ENCODE peak calls at places on chromosomes 6 and 20, in seven cellular contexts. One of them, this sample, is unnamed.

GRCh38 chr6:161186173-161186769 is 87.6 kb downstream of the AGPAT4 start:
- DNase-seq in mesenchymal stem cell: peak
- DNase-seq in H1: no peak
- DNase-seq in trophoblast cell: peak
- DNase-seq in IMR-90: peak
- DNase-seq in H9: no peak
- DNase-seq in neuronal stem cell: no peak
- DNase-seq in this sample: no peak

GRCh38 chr6:37049990-37050853 is 44.8 kb downstream of the FGD2 start:
- DNase-seq in H9: no peak
- DNase-seq in H1: no peak
- DNase-seq in neuronal stem cell: no peak
- DNase-seq in trophoblast cell: peak
- DNase-seq in IMR-90: no peak
- DNase-seq in mesenchymal stem cell: no peak
- DNase-seq in this sample: no peak

GRCh38 chr6:32967151-32968091 is 973 bp upstream of the BRD2 start:
- DNase-seq in H1: no peak
- DNase-seq in IMR-90: peak
- DNase-seq in neuronal stem cell: no peak
- DNase-seq in mesenchymal stem cell: peak
- DNase-seq in trophoblast cell: peak
- DNase-seq in H9: peak
- DNase-seq in this sample: peak

GRCh38 chr6:170584954-170585498 is 589 bp upstream of the PDCD2 start:
- DNase-seq in H9: peak
- DNase-seq in IMR-90: no peak
- DNase-seq in trophoblast cell: peak
- DNase-seq in neuronal stem cell: no peak
- DNase-seq in mesenchymal stem cell: no peak
- DNase-seq in H1: peak
- DNase-seq in this sample: peak

GRCh38 chr6:74001091-74001490 is 305.1 kb downstream of the CD109 start:
- DNase-seq in mesenchymal stem cell: no peak
- DNase-seq in trophoblast cell: no peak
- DNase-seq in H9: no peak
- DNase-seq in IMR-90: no peak
- DNase-seq in neuronal stem cell: no peak
- DNase-seq in H1: no peak
- DNase-seq in this sample: no peak

GRCh38 chr6:137764464-137764863 is 102.6 kb upstream of the TNFAIP3 start:
- DNase-seq in H1: no peak
- DNase-seq in mesenchymal stem cell: peak
- DNase-seq in neuronal stem cell: no peak
- DNase-seq in IMR-90: peak
- DNase-seq in trophoblast cell: peak
- DNase-seq in H9: no peak
- DNase-seq in this sample: no peak

GRCh38 chr20:43771791-43772190 is 45.0 kb upstream of the GTSF1L start:
- DNase-seq in neuronal stem cell: no peak
- DNase-seq in trophoblast cell: no peak
- DNase-seq in IMR-90: no peak
- DNase-seq in H9: no peak
- DNase-seq in mesenchymal stem cell: no peak
- DNase-seq in H1: no peak
- DNase-seq in this sample: peak

GRCh38 chr20:48538856-48539255 is 288.9 kb downstream of the PREX1 start:
- DNase-seq in IMR-90: no peak
- DNase-seq in H9: no peak
- DNase-seq in H1: no peak
- DNase-seq in trophoblast cell: peak
- DNase-seq in mesenchymal stem cell: no peak
- DNase-seq in neuronal stem cell: no peak
- DNase-seq in this sample: peak

GRCh38 chr6:135299256-135299655 is 118.1 kb downstream of the MYB start:
- DNase-seq in H9: no peak
- DNase-seq in IMR-90: peak
- DNase-seq in H1: no peak
- DNase-seq in neuronal stem cell: no peak
- DNase-seq in mesenchymal stem cell: no peak
- DNase-seq in trophoblast cell: no peak
- DNase-seq in this sample: no peak

GRCh38 chr6:85360794-85361642 is 88.9 kb upstream of the NT5E start:
- DNase-seq in H1: no peak
- DNase-seq in IMR-90: peak
- DNase-seq in trophoblast cell: peak
- DNase-seq in neuronal stem cell: no peak
- DNase-seq in mesenchymal stem cell: peak
- DNase-seq in H9: no peak
- DNase-seq in this sample: peak

GRCh38 chr6:159107451-159108260 is 61.5 kb upstream of the FNDC1 start:
- DNase-seq in mesenchymal stem cell: no peak
- DNase-seq in neuronal stem cell: no peak
- DNase-seq in trophoblast cell: no peak
- DNase-seq in IMR-90: no peak
- DNase-seq in H9: no peak
- DNase-seq in H1: no peak
- DNase-seq in this sample: no peak

GRCh38 chr20:839626-840025 is 6.1 kb downstream of the FAM110A start:
- DNase-seq in trophoblast cell: peak
- DNase-seq in neuronal stem cell: no peak
- DNase-seq in H9: no peak
- DNase-seq in IMR-90: no peak
- DNase-seq in H1: no peak
- DNase-seq in mesenchymal stem cell: no peak
- DNase-seq in this sample: no peak

GRCh38 chr6:78322068-78322845 is 545.1 kb upstream of the IRAK1BP1 start:
- DNase-seq in trophoblast cell: no peak
- DNase-seq in mesenchymal stem cell: no peak
- DNase-seq in neuronal stem cell: no peak
- DNase-seq in H9: no peak
- DNase-seq in H1: no peak
- DNase-seq in IMR-90: no peak
- DNase-seq in this sample: no peak

GRCh38 chr6:108627692-108628565 is 67.2 kb downstream of the FOXO3 start:
- DNase-seq in H9: no peak
- DNase-seq in trophoblast cell: peak
- DNase-seq in mesenchymal stem cell: no peak
- DNase-seq in neuronal stem cell: no peak
- DNase-seq in H1: no peak
- DNase-seq in IMR-90: peak
- DNase-seq in this sample: no peak

GRCh38 chr6:7879980-7880717 is 30.4 kb downstream of the TXNDC5 start:
- DNase-seq in H9: no peak
- DNase-seq in IMR-90: no peak
- DNase-seq in H1: no peak
- DNase-seq in trophoblast cell: no peak
- DNase-seq in neuronal stem cell: no peak
- DNase-seq in mesenchymal stem cell: no peak
- DNase-seq in this sample: no peak

GRCh38 chr6:117932001-117932400 is 24.9 kb downstream of the SLC35F1 start:
- DNase-seq in IMR-90: no peak
- DNase-seq in mesenchymal stem cell: no peak
- DNase-seq in H1: no peak
- DNase-seq in H9: no peak
- DNase-seq in neuronal stem cell: no peak
- DNase-seq in trophoblast cell: peak
- DNase-seq in this sample: no peak
- H3K23ac ChIP-seq in IMR-90: no peak
- H3K23ac ChIP-seq in mesenchymal stem cell: no peak
- H3K23ac ChIP-seq in H1: no peak
- H3K23ac ChIP-seq in H9: no peak
- H3K23ac ChIP-seq in neuronal stem cell: no peak
- H3K23ac ChIP-seq in trophoblast cell: no peak
- H3K23ac ChIP-seq in this sample: no peak

DNA sequence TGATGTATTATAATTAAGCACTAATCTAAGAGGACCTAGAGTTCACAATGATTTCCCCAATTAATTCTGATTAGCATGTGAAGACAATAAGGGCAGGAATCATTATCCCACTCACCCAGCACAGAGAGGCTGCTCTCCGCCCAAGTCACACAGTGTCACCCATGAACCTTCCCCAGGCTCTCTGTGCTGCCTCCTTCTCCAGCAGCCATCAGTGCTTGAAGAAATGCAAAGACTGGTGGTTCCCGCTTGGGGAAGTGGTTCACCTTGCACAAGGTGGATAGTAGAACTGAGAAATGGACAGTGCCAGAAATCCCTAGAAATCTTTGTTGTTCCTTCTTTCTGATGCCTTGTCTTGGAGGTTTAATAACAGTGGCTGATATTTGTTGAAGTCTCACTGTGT is 401.3 kb downstream of the QKI start:
- DNase-seq in trophoblast cell: no peak
- DNase-seq in H1: no peak
- DNase-seq in neuronal stem cell: no peak
- DNase-seq in IMR-90: no peak
- DNase-seq in mesenchymal stem cell: no peak
- DNase-seq in H9: no peak
- DNase-seq in this sample: no peak
- H4K8ac ChIP-seq in trophoblast cell: no peak
- H4K8ac ChIP-seq in H1: no peak
- H4K8ac ChIP-seq in neuronal stem cell: no peak
- H4K8ac ChIP-seq in IMR-90: no peak
- H4K8ac ChIP-seq in mesenchymal stem cell: no peak
- H4K8ac ChIP-seq in H9: no peak
- H4K8ac ChIP-seq in this sample: no peak

GRCh38 chr20:62881662-62882395 is 20.2 kb upstream of the TCFL5 start:
- DNase-seq in trophoblast cell: no peak
- DNase-seq in IMR-90: no peak
- DNase-seq in H1: no peak
- DNase-seq in mesenchymal stem cell: no peak
- DNase-seq in neuronal stem cell: no peak
- DNase-seq in H9: no peak
- DNase-seq in this sample: no peak

GRCh38 chr20:62880935-62881661 is 19.5 kb upstream of the TCFL5 start:
- DNase-seq in H1: no peak
- DNase-seq in mesenchymal stem cell: no peak
- DNase-seq in neuronal stem cell: no peak
- DNase-seq in H9: no peak
- DNase-seq in IMR-90: no peak
- DNase-seq in trophoblast cell: no peak
- DNase-seq in this sample: no peak

GRCh38 chr20:62880147-62880934 is 18.7 kb upstream of the TCFL5 start:
- DNase-seq in neuronal stem cell: no peak
- DNase-seq in IMR-90: no peak
- DNase-seq in mesenchymal stem cell: no peak
- DNase-seq in H1: no peak
- DNase-seq in trophoblast cell: no peak
- DNase-seq in H9: no peak
- DNase-seq in this sample: no peak

GRCh38 chr20:62878244-62879030 is 16.8 kb upstream of the TCFL5 start:
- DNase-seq in H1: no peak
- DNase-seq in trophoblast cell: peak
- DNase-seq in neuronal stem cell: no peak
- DNase-seq in IMR-90: no peak
- DNase-seq in H9: no peak
- DNase-seq in mesenchymal stem cell: no peak
- DNase-seq in this sample: peak

GRCh38 chr20:62879275-62880146 is 17.9 kb upstream of the TCFL5 start:
- DNase-seq in H1: no peak
- DNase-seq in neuronal stem cell: no peak
- DNase-seq in IMR-90: no peak
- DNase-seq in H9: peak
- DNase-seq in mesenchymal stem cell: no peak
- DNase-seq in trophoblast cell: no peak
- DNase-seq in this sample: peak
- H3K23ac ChIP-seq in H1: no peak
- H3K23ac ChIP-seq in neuronal stem cell: peak
- H3K23ac ChIP-seq in IMR-90: no peak
- H3K23ac ChIP-seq in H9: no peak
- H3K23ac ChIP-seq in mesenchymal stem cell: no peak
- H3K23ac ChIP-seq in trophoblast cell: no peak
- H3K23ac ChIP-seq in this sample: peak

GRCh38 chr20:49925901-49926454 is 10.2 kb upstream of the RNF114 start:
- DNase-seq in trophoblast cell: no peak
- DNase-seq in IMR-90: no peak
- DNase-seq in H9: no peak
- DNase-seq in mesenchymal stem cell: no peak
- DNase-seq in H1: no peak
- DNase-seq in neuronal stem cell: no peak
- DNase-seq in this sample: no peak

GRCh38 chr20:49929142-49929494 is 7.1 kb upstream of the RNF114 start:
- DNase-seq in H1: no peak
- DNase-seq in trophoblast cell: no peak
- DNase-seq in H9: no peak
- DNase-seq in IMR-90: no peak
- DNase-seq in neuronal stem cell: no peak
- DNase-seq in mesenchymal stem cell: no peak
- DNase-seq in this sample: no peak

GRCh38 chr20:49928411-49929141 is 7.6 kb upstream of the RNF114 start:
- DNase-seq in H1: peak
- DNase-seq in neuronal stem cell: peak
- DNase-seq in trophoblast cell: peak
- DNase-seq in mesenchymal stem cell: peak
- DNase-seq in IMR-90: peak
- DNase-seq in H9: peak
- DNase-seq in this sample: peak

GRCh38 chr20:49919009-49919408 is 3.7 kb upstream of the SPATA2 start:
- DNase-seq in neuronal stem cell: no peak
- DNase-seq in mesenchymal stem cell: no peak
- DNase-seq in H1: no peak
- DNase-seq in IMR-90: no peak
- DNase-seq in H9: no peak
- DNase-seq in trophoblast cell: no peak
- DNase-seq in this sample: no peak

GRCh38 chr20:49924247-49924646 is 8.9 kb upstream of the SPATA2 start:
- DNase-seq in IMR-90: no peak
- DNase-seq in trophoblast cell: no peak
- DNase-seq in H1: no peak
- DNase-seq in mesenchymal stem cell: no peak
- DNase-seq in neuronal stem cell: no peak
- DNase-seq in H9: no peak
- DNase-seq in this sample: no peak
- H4K8ac ChIP-seq in IMR-90: no peak
- H4K8ac ChIP-seq in trophoblast cell: no peak
- H4K8ac ChIP-seq in H1: no peak
- H4K8ac ChIP-seq in mesenchymal stem cell: no peak
- H4K8ac ChIP-seq in neuronal stem cell: no peak
- H4K8ac ChIP-seq in H9: no peak
- H4K8ac ChIP-seq in this sample: no peak

GRCh38 chr20:39242614-39243013 is 280.5 kb downstream of the DHX35 start:
- DNase-seq in neuronal stem cell: no peak
- DNase-seq in IMR-90: no peak
- DNase-seq in trophoblast cell: no peak
- DNase-seq in H9: no peak
- DNase-seq in mesenchymal stem cell: no peak
- DNase-seq in H1: no peak
- DNase-seq in this sample: no peak
- H3K23ac ChIP-seq in neuronal stem cell: no peak
- H3K23ac ChIP-seq in IMR-90: no peak
- H3K23ac ChIP-seq in trophoblast cell: no peak
- H3K23ac ChIP-seq in H9: no peak
- H3K23ac ChIP-seq in mesenchymal stem cell: no peak
- H3K23ac ChIP-seq in H1: no peak
- H3K23ac ChIP-seq in this sample: no peak

DNA sequence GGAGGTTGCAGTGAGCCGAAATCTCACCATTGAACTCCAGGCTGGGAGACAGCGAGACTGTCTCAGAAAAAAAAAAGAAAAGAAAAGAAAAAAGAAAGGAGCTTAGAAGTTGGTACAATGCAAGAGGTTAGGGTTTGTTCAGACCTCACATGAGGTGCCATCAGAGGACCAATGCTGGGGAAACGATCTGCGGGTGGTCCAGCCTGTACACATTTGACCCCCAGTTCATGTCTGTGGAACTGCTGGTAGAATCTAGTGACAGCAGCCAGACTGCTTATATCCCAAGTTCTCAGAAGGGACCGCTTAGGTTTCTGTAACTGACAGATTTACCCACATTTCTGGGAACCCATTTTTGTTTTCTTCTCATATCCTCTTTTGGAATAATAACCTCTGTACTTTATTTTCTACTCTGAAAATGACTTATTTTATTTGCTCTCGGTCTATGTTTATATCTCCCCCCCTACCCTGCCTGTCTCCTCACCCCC is 4.7 kb downstream of the PPP1R18 start:
- DNase-seq in IMR-90: no peak
- DNase-seq in neuronal stem cell: no peak
- DNase-seq in H1: no peak
- DNase-seq in mesenchymal stem cell: no peak
- DNase-seq in H9: no peak
- DNase-seq in trophoblast cell: no peak
- DNase-seq in this sample: no peak
- H4K8ac ChIP-seq in IMR-90: no peak
- H4K8ac ChIP-seq in neuronal stem cell: no peak
- H4K8ac ChIP-seq in H1: no peak
- H4K8ac ChIP-seq in mesenchymal stem cell: no peak
- H4K8ac ChIP-seq in H9: no peak
- H4K8ac ChIP-seq in trophoblast cell: no peak
- H4K8ac ChIP-seq in this sample: no peak